ENCODE peak calls at places on chromosome 3, in four cellular contexts. E is testis; O is CD4-positive, alpha-beta memory T cell; P is HCT116. Y is an unnamed sample.

GRCh38 chr3:46869440-46869839 is 6.2 kb upstream of the MYL3 start:
- DNase-seq in E (no peak), O (no peak), P (no peak), Y (no peak)

GRCh38 chr3:43755511-43756200 is 64.9 kb downstream of the ABHD5 start:
- DNase-seq in E (no peak), O (peak; percentile 60), P (no peak), Y (peak; percentile 15)

GRCh38 chr3:125107384-125107783 is 51.6 kb upstream of the HEG1 start:
- DNase-seq in E (no peak), O (no peak), P (no peak), Y (no peak)

GRCh38 chr3:143775401-143775970 is 72.8 kb downstream of the SLC9A9 start:
- DNase-seq in E (peak; percentile 26), O (peak; percentile 52), P (peak; percentile 21), Y (no peak)

GRCh38 chr3:29718661-29719065 is 437.8 kb downstream of the RBMS3 start:
- DNase-seq in E (no peak), O (no peak), P (no peak), Y (no peak)

GRCh38 chr3:149188494-149188893 is 33.1 kb downstream of the CP start:
- DNase-seq in E (no peak), O (no peak), P (no peak), Y (no peak)

GRCh38 chr3:60133269-60133877 is 1083.5 kb upstream of the CFAP20DC start:
- DNase-seq in E (no peak), O (no peak), P (no peak), Y (no peak)

GRCh38 chr3:21894459-21895083 is 143.6 kb upstream of the ZNF385D start:
- DNase-seq in E (peak; percentile 16), O (no peak), P (no peak), Y (no peak)

GRCh38 chr3:138971766-138972320 is 24.8 kb downstream of the FOXL2NB start:
- DNase-seq in E (no peak), O (no peak), P (no peak), Y (no peak)

GRCh38 chr3:119880966-119881365 is 99.1 kb downstream of the NR1I2 start:
- DNase-seq in E (no peak), O (no peak), P (no peak), Y (no peak)

GRCh38 chr3:188510366-188510765 is 356.4 kb downstream of the LPP start:
- DNase-seq in E (no peak), O (no peak), P (no peak), Y (no peak)

GRCh38 chr3:42123824-42124500 is 32.8 kb downstream of the TRAK1 start:
- DNase-seq in E (no peak), O (no peak), P (no peak), Y (no peak)

GRCh38 chr3:22007376-22007775 is 256.4 kb upstream of the ZNF385D start:
- DNase-seq in E (no peak), O (no peak), P (no peak), Y (no peak)

GRCh38 chr3:119125742-119126507 is 20.0 kb upstream of the TEX55 start:
- DNase-seq in E (no peak), O (no peak), P (no peak), Y (no peak)

GRCh38 chr3:132605374-132605792 is 8.3 kb downstream of the ACKR4 start:
- DNase-seq in E (no peak), O (no peak), P (no peak), Y (no peak)

GRCh38 chr3:72004749-72005292 is 219.9 kb upstream of the PROK2 start:
- DNase-seq in E (no peak), O (no peak), P (no peak), Y (no peak)

GRCh38 chr3:189941679-189942078 is 179.0 kb downstream of the P3H2 start:
- DNase-seq in E (no peak), O (no peak), P (no peak), Y (no peak)

GRCh38 chr3:105847865-105848264 is 20.9 kb downstream of the CBLB start:
- DNase-seq in E (no peak), O (no peak), P (no peak), Y (no peak)

GRCh38 chr3:82281205-82281604 is 519.8 kb upstream of the GBE1 start:
- DNase-seq in E (no peak), O (no peak), P (no peak), Y (no peak)

GRCh38 chr3:52005571-52005986 is 9.9 kb upstream of the RPL29 start:
- DNase-seq in E (peak; percentile 90), O (no peak), P (no peak), Y (no peak)

GRCh38 chr3:46293991-46294833 is 52.0 kb downstream of the CCR3 start:
- DNase-seq in E (no peak), O (no peak), P (no peak), Y (no peak)

GRCh38 chr3:33889394-33890039 is 91.1 kb downstream of the PDCD6IP start:
- DNase-seq in E (no peak), O (no peak), P (no peak), Y (no peak)

GRCh38 chr3:31235062-31235704 is 297.5 kb upstream of the STT3B start:
- DNase-seq in E (no peak), O (no peak), P (no peak), Y (no peak)

GRCh38 chr3:66452247-66453040 is 48.4 kb downstream of the LRIG1 start:
- DNase-seq in E (peak; percentile 43), O (no peak), P (no peak), Y (no peak)

GRCh38 chr3:183265157-183265642 is 12.1 kb downstream of the B3GNT5 start:
- DNase-seq in E (peak; percentile 32), O (no peak), P (no peak), Y (no peak)

GRCh38 chr3:31668258-31668657 is 135.5 kb downstream of the STT3B start:
- DNase-seq in E (no peak), O (no peak), P (no peak), Y (no peak)

GRCh38 chr3:47540281-47540680 is 26.8 kb upstream of the ELP6 start:
- DNase-seq in E (no peak), O (no peak), P (no peak), Y (no peak)

GRCh38 chr3:104855702-104856101 is 511.0 kb upstream of the ALCAM start:
- DNase-seq in E (no peak), O (no peak), P (no peak), Y (no peak)

GRCh38 chr3:173725507-173725906 is 328.0 kb downstream of the NLGN1 start:
- DNase-seq in E (no peak), O (no peak), P (no peak), Y (no peak)

GRCh38 chr3:97914390-97914789 is 57.8 kb downstream of the RIOX2 start:
- DNase-seq in E (no peak), O (no peak), P (peak; percentile 8), Y (no peak)

GRCh38 chr3:30352919-30353318 is 253.5 kb upstream of the TGFBR2 start:
- DNase-seq in E (no peak), O (no peak), P (no peak), Y (no peak)

GRCh38 chr3:140068512-140068911 is 133.5 kb downstream of the CLSTN2 start:
- DNase-seq in E (no peak), O (no peak), P (no peak), Y (no peak)

GRCh38 chr3:126883241-126883640 is 99.7 kb upstream of the PLXNA1 start:
- DNase-seq in E (no peak), O (no peak), P (no peak), Y (no peak)

GRCh38 chr3:64441861-64442260 is 216.6 kb upstream of the PRICKLE2 start:
- DNase-seq in E (no peak), O (no peak), P (no peak), Y (no peak)

GRCh38 chr3:64449026-64449425 is 223.8 kb upstream of the PRICKLE2 start:
- DNase-seq in E (no peak), O (no peak), P (no peak), Y (no peak)

GRCh38 chr3:64444619-64445317 is 219.5 kb upstream of the PRICKLE2 start:
- DNase-seq in E (no peak), O (no peak), P (no peak), Y (no peak)

GRCh38 chr3:64443553-64444331 is 218.5 kb upstream of the PRICKLE2 start:
- DNase-seq in E (no peak), O (no peak), P (no peak), Y (no peak)

GRCh38 chr3:64445318-64446300 is 220.3 kb upstream of the PRICKLE2 start:
- DNase-seq in E (peak; percentile 35), O (no peak), P (no peak), Y (no peak)
- H3K27me3 ChIP-seq in E (no peaks in the 10 kb centered on the region), O (no peaks in the 10 kb centered on the region), P (peaks cover 69% of the 10 kb centered on the region), Y (peaks cover 48% of the 10 kb centered on the region)

GRCh38 chr3:197242784-197243432 is 55.5 kb downstream of the DLG1 start:
- DNase-seq in E (no peak), O (no peak), P (no peak), Y (no peak)

GRCh38 chr3:197241173-197241572 is 57.2 kb downstream of the DLG1 start:
- DNase-seq in E (no peak), O (no peak), P (no peak), Y (no peak)

GRCh38 chr3:197237897-197238296 is 60.5 kb downstream of the DLG1 start:
- DNase-seq in E (no peak), O (no peak), P (no peak), Y (no peak)

GRCh38 chr3:197238842-197239241 is 59.6 kb downstream of the DLG1 start:
- DNase-seq in E (no peak), O (no peak), P (no peak), Y (no peak)

GRCh38 chr3:197239857-197240256 is 58.6 kb downstream of the DLG1 start:
- DNase-seq in E (no peak), O (no peak), P (no peak), Y (no peak)
- H3K9me3 ChIP-seq in E (no peaks in the 10 kb centered on the region), O (no peaks in the 10 kb centered on the region), P (peaks cover 12% of the 10 kb centered on the region), Y (peaks cover 29% of the 10 kb centered on the region)

GRCh38 chr3:195767792-195768191 is 43.9 kb downstream of the MUC4 start:
- DNase-seq in E (peak; percentile 0), O (no peak), P (no peak), Y (no peak)
- H3K27me3 ChIP-seq in E (no peaks in the 10 kb centered on the region), O (no peaks in the 10 kb centered on the region), P (no peaks in the 10 kb centered on the region), Y (no peaks in the 10 kb centered on the region)

DNA sequence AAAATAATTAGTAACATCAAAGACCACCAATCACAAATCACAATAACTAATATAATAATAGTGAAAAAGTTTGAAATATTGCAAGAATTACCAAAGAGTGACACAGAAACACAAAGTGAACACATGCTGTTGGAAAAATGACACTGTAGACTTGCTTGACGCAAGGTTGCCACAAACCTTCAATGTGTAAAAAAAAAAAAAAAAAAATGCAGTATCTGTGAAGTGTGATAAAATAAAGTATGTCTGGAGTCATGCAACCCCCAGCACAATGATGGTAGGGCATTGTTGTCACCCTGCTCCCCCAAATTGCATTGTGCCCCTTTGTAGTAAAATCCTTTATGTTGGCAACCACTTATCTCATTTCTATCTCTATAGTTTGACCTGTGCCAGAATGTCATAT is 190.6 kb downstream of the PLCL2 start:
- DNase-seq in E (no peak), O (no peak), P (no peak), Y (no peak)
- H3K9me3 ChIP-seq in E (no peaks in the 10 kb centered on the region), O (no peaks in the 10 kb centered on the region), P (no peaks in the 10 kb centered on the region), Y (no peaks in the 10 kb centered on the region)

GRCh38 chr3:57152761-57153160 is 12.4 kb downstream of the IL17RD start:
- DNase-seq in E (no peak), O (no peak), P (no peak), Y (no peak)
- H3K27me3 ChIP-seq in E (no peaks in the 10 kb centered on the region), O (no peaks in the 10 kb centered on the region), P (no peaks in the 10 kb centered on the region), Y (peaks cover 16% of the 10 kb centered on the region)

Y was measured in CD4-positive, alpha-beta T cell.